ENCODE peak calls at places on chromosomes 1 and 21, in seven cellular contexts. T, I, J, Q, A, Y and U are unnamed samples. For H3K4me1, the result is how much of the 10 kb centered on the place peaks cover.

GRCh38 chr21:42860345-42860744 is 19.0 kb downstream of the WDR4 start:
- DNase-seq in T (no peak), I (no peak), J (no peak), Q (no peak), A (no peak), Y (no peak), U (peak)

GRCh38 chr21:43361493-43362296 is 65.2 kb downstream of the SIK1 start:
- DNase-seq in T (no peak), I (peak), J (no peak), Q (no peak), A (no peak), Y (no peak), U (peak)

GRCh38 chr21:44006017-44006624 is 6.0 kb upstream of the TRAPPC10 start:
- DNase-seq in T (no peak), I (no peak), J (no peak), Q (peak), A (no peak), Y (no peak), U (peak)

GRCh38 chr21:15199940-15200339 is 135.1 kb upstream of the NRIP1 start:
- DNase-seq in T (no peak), I (no peak), J (no peak), Q (no peak), A (no peak), Y (no peak), U (no peak)

GRCh38 chr1:206021796-206022365 is 1.8 kb downstream of the CTSE start:
- DNase-seq in T (no peak), I (no peak), J (no peak), Q (no peak), A (no peak), Y (no peak), U (no peak)

GRCh38 chr1:92804721-92805169 is 19.8 kb upstream of the EVI5 start:
- DNase-seq in T (peak), I (peak), J (no peak), Q (peak), A (peak), Y (peak), U (peak)

GRCh38 chr1:231964241-231964640 is 337.7 kb downstream of the DISC1 start:
- DNase-seq in T (no peak), I (no peak), J (no peak), Q (no peak), A (no peak), Y (no peak), U (no peak)

GRCh38 chr1:62782197-62782886 is 1.6 kb upstream of the ATG4C start:
- DNase-seq in T (no peak), I (no peak), J (no peak), Q (no peak), A (no peak), Y (no peak), U (no peak)

GRCh38 chr1:27643626-27644368 is 8.8 kb upstream of the FGR start:
- DNase-seq in T (peak), I (peak), J (no peak), Q (peak), A (peak), Y (peak), U (no peak)

GRCh38 chr1:201828451-201828819 is 522 bp upstream of the IPO9 start:
- DNase-seq in T (no peak), I (no peak), J (no peak), Q (no peak), A (no peak), Y (no peak), U (no peak)

GRCh38 chr1:93662481-93663190 is 19.0 kb downstream of the BCAR3 start:
- DNase-seq in T (no peak), I (no peak), J (no peak), Q (no peak), A (no peak), Y (no peak), U (no peak)

GRCh38 chr1:60431593-60431992 is 358.0 kb upstream of the C1orf87 start:
- DNase-seq in T (no peak), I (no peak), J (peak), Q (no peak), A (no peak), Y (no peak), U (no peak)

GRCh38 chr1:241229216-241229615 is 127.8 kb downstream of the RGS7 start:
- DNase-seq in T (no peak), I (no peak), J (no peak), Q (peak), A (no peak), Y (peak), U (no peak)

GRCh38 chr1:224503161-224504118 is 68.8 kb upstream of the WDR26 start:
- DNase-seq in T (peak), I (peak), J (peak), Q (peak), A (peak), Y (peak), U (peak)

GRCh38 chr1:177256153-177256814 is 85.5 kb downstream of the BRINP2 start:
- DNase-seq in T (peak), I (no peak), J (no peak), Q (peak), A (peak), Y (peak), U (peak)

GRCh38 chr1:240122639-240123604 is 31.2 kb downstream of the FMN2 start:
- DNase-seq in T (peak), I (no peak), J (no peak), Q (no peak), A (peak), Y (peak), U (no peak)

GRCh38 chr1:233368106-233368783 is 40.7 kb downstream of the MAP3K21 start:
- DNase-seq in T (no peak), I (no peak), J (no peak), Q (peak), A (no peak), Y (no peak), U (no peak)

GRCh38 chr1:155134322-155134721 is 1.3 kb upstream of the SLC50A1 start:
- DNase-seq in T (no peak), I (no peak), J (no peak), Q (no peak), A (no peak), Y (no peak), U (no peak)

GRCh38 chr1:179599623-179600249 is 8.1 kb downstream of the TDRD5 start:
- DNase-seq in T (no peak), I (peak), J (no peak), Q (no peak), A (peak), Y (peak), U (no peak)

GRCh38 chr1:4615501-4615900 is 38.9 kb upstream of the AJAP1 start:
- DNase-seq in T (no peak), I (no peak), J (no peak), Q (no peak), A (no peak), Y (no peak), U (no peak)

GRCh38 chr1:192122668-192123067 is 35.6 kb upstream of the RGS18 start:
- DNase-seq in T (no peak), I (no peak), J (no peak), Q (no peak), A (no peak), Y (no peak), U (no peak)

GRCh38 chr1:15214507-15214906 is 32.5 kb upstream of the FHAD1 start:
- DNase-seq in T (no peak), I (no peak), J (peak), Q (no peak), A (peak), Y (no peak), U (peak)

GRCh38 chr1:171743014-171743870 is 1.4 kb upstream of the VAMP4 start:
- DNase-seq in T (no peak), I (peak), J (no peak), Q (peak), A (no peak), Y (peak), U (no peak)

GRCh38 chr1:243963566-243963965 is 87.5 kb upstream of the ZBTB18 start:
- DNase-seq in T (no peak), I (no peak), J (no peak), Q (no peak), A (no peak), Y (no peak), U (no peak)

GRCh38 chr1:42260376-42261078 is 74.5 kb downstream of the FOXJ3 start:
- DNase-seq in T (no peak), I (peak), J (no peak), Q (no peak), A (no peak), Y (no peak), U (no peak)

GRCh38 chr1:113542221-113542701 is 151.9 kb downstream of the MAGI3 start:
- DNase-seq in T (no peak), I (no peak), J (no peak), Q (no peak), A (no peak), Y (no peak), U (no peak)

GRCh38 chr21:41750051-41750450 is 16.8 kb downstream of the RIPK4 start:
- DNase-seq in T (no peak), I (no peak), J (no peak), Q (no peak), A (peak), Y (no peak), U (no peak)

GRCh38 chr1:22362626-22363402 is 88.8 kb upstream of the ZBTB40 start:
- DNase-seq in T (peak), I (no peak), J (no peak), Q (no peak), A (no peak), Y (no peak), U (no peak)

GRCh38 chr1:43763497-43763973 is 56.2 kb downstream of the ST3GAL3 start:
- DNase-seq in T (no peak), I (peak), J (peak), Q (peak), A (peak), Y (peak), U (peak)

GRCh38 chr1:208615356-208615755 is 371.2 kb upstream of the PLXNA2 start:
- DNase-seq in T (no peak), I (no peak), J (no peak), Q (no peak), A (no peak), Y (no peak), U (no peak)

GRCh38 chr1:29896791-29897725 is 660.7 kb downstream of the PTPRU start:
- DNase-seq in T (no peak), I (no peak), J (no peak), Q (no peak), A (no peak), Y (no peak), U (no peak)

GRCh38 chr1:25519624-25520023 is 23.8 kb upstream of the LDLRAP1 start:
- DNase-seq in T (no peak), I (no peak), J (no peak), Q (no peak), A (no peak), Y (no peak), U (no peak)

GRCh38 chr21:46168659-46169386 is 13.4 kb upstream of the FTCD start:
- DNase-seq in T (no peak), I (no peak), J (no peak), Q (no peak), A (no peak), Y (peak), U (peak)

GRCh38 chr1:77832889-77833288 is 53.4 kb downstream of the MIGA1 start:
- DNase-seq in T (no peak), I (no peak), J (no peak), Q (peak), A (no peak), Y (no peak), U (no peak)

GRCh38 chr1:1334835-1335234 is 3.8 kb downstream of the TAS1R3 start:
- DNase-seq in T (no peak), I (no peak), J (no peak), Q (no peak), A (peak), Y (no peak), U (no peak)

GRCh38 chr1:161439280-161440232 is 65.7 kb upstream of the FCGR2A start:
- DNase-seq in T (peak), I (no peak), J (no peak), Q (peak), A (no peak), Y (peak), U (peak)

GRCh38 chr1:243254233-243254926 is 701 bp downstream of the CEP170 start:
- DNase-seq in T (peak), I (peak), J (peak), Q (peak), A (peak), Y (peak), U (peak)

DNA sequence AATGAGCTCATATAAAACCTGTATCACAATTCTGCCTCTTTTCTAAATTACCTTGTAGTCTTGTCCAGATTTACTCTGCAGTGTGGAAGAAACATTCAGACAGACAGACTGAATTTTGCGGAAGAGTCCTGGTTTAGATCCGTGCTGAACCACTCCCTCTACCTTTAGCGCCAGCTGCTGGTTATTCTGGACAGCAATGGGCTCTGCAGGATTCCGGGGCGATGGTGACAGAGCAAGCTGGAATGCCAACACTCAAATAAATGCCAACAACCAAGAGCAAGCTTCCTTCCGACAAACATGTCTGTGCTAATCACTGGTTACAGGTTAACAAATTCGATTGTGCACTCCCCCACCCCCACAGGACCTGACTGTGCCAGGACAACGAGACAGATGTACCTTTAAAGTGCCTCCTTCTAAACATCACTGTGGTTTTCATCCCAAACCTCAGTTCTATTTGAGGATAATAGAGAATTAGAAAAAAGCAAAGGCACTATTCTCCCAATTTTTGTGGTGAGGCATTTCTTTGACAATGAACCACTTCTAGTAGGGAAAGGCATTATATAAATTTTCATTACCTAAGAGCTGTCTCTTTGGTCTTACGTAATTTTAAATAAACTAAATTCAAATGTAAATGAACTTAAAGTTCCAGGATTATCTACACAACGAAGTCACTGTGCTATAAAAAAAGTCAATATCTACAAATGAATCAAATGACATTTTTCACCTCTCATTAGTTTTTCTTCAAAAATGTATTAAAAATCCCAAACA is 90.4 kb downstream of the INTS7 start:
- DNase-seq in T (no peak), I (no peak), J (no peak), Q (peak), A (peak), Y (peak), U (no peak)
- TF ChIP-seq CTCF in T (peak), I (no peak), J (peak), Q (peak), A (peak), Y (peak), U (peak)

GRCh38 chr1:229689915-229690314 is 63.9 kb downstream of the URB2 start:
- DNase-seq in T (no peak), I (no peak), J (no peak), Q (no peak), A (no peak), Y (no peak), U (no peak)
- H3K4me1 ChIP-seq in T (under half), I (under half), J (under half), Q (under half), A (under half), Y (under half), U (under half)

GRCh38 chr1:32650752-32651460 is at the start of gene RBBP4:
- DNase-seq in T (peak), I (peak), J (peak), Q (peak), A (peak), Y (peak), U (peak)
- TF ChIP-seq CTCF in T (peak), I (no peak), J (no peak), Q (peak), A (no peak), Y (no peak), U (peak)

GRCh38 chr1:209755926-209756607 is at the start of gene TRAF3IP3:
- DNase-seq in T (peak), I (peak), J (no peak), Q (peak), A (no peak), Y (peak), U (no peak)
- H3K4me1 ChIP-seq in T (under half), I (half or more), J (under half), Q (under half), A (under half), Y (under half), U (under half)